ENCODE peak calls at places on chromosomes 11 and 22, in eight cellular contexts. J, S, E, K, P, F, M and Z are unnamed samples.

GRCh38 chr11:123430736-123431356 is 777 bp downstream of the GRAMD1B start:
- DNase-seq in J (no peak), S (peak), E (peak), K (peak), P (peak), F (peak), M (no peak), Z (peak)

GRCh38 chr22:50303848-50304527 is 3.5 kb downstream of the PLXNB2 start:
- DNase-seq in J (no peak), S (no peak), E (no peak), K (no peak), P (no peak), F (peak), M (no peak), Z (no peak)

GRCh38 chr22:35561796-35562526 is 21.3 kb downstream of the RASD2 start:
- DNase-seq in J (no peak), S (no peak), E (peak), K (no peak), P (no peak), F (peak), M (no peak), Z (peak)

GRCh38 chr11:76246271-76246933 is 40.1 kb upstream of the WNT11 start:
- DNase-seq in J (no peak), S (no peak), E (no peak), K (no peak), P (no peak), F (no peak), M (no peak), Z (no peak)

GRCh38 chr11:56611174-56611573 is 3.5 kb downstream of the OR5M1 start:
- DNase-seq in J (no peak), S (no peak), E (no peak), K (no peak), P (no peak), F (no peak), M (no peak), Z (no peak)

GRCh38 chr22:17314472-17314871 is 54.8 kb upstream of the CECR2 start:
- DNase-seq in J (no peak), S (no peak), E (no peak), K (no peak), P (no peak), F (no peak), M (no peak), Z (no peak)

GRCh38 chr22:17648564-17648963 is 10.0 kb downstream of the BCL2L13 start:
- DNase-seq in J (no peak), S (no peak), E (no peak), K (no peak), P (no peak), F (no peak), M (no peak), Z (no peak)

GRCh38 chr11:62217191-62217748 is 8.8 kb downstream of the SCGB2A1 start:
- DNase-seq in J (no peak), S (peak), E (no peak), K (no peak), P (no peak), F (peak), M (no peak), Z (no peak)

GRCh38 chr22:41762980-41763779 is 37.3 kb upstream of the CCDC134 start:
- DNase-seq in J (no peak), S (peak), E (no peak), K (no peak), P (no peak), F (peak), M (no peak), Z (no peak)

GRCh38 chr11:9922806-9923205 is 258.9 kb downstream of the SWAP70 start:
- DNase-seq in J (no peak), S (no peak), E (no peak), K (no peak), P (peak), F (no peak), M (no peak), Z (peak)

GRCh38 chr11:119263352-119263940 is 53.5 kb downstream of the MCAM start:
- DNase-seq in J (no peak), S (no peak), E (peak), K (no peak), P (no peak), F (no peak), M (no peak), Z (no peak)

GRCh38 chr11:3836903-3837302 is 3.9 kb downstream of the RHOG start:
- DNase-seq in J (no peak), S (no peak), E (no peak), K (peak), P (no peak), F (no peak), M (no peak), Z (no peak)

GRCh38 chr11:57646221-57646620 is 3.5 kb downstream of the YPEL4 start:
- DNase-seq in J (no peak), S (no peak), E (no peak), K (no peak), P (no peak), F (no peak), M (no peak), Z (no peak)